ENCODE peak calls at places on chromosomes 5 and 9, in seven cellular contexts. One of them, this sample, is unnamed.

GRCh38 chr9:125521462-125522327 is 185.3 kb downstream of the MAPKAP1 start:
- DNase-seq in H1: no peak
- DNase-seq in SK-N-SH: no peak
- DNase-seq in GM12878: no peak
- DNase-seq in sigmoid colon: no peak
- DNase-seq in psoas muscle: no peak
- DNase-seq in AG04450: peak
- DNase-seq in this sample: no peak

GRCh38 chr9:35001285-35001677 is 11.7 kb downstream of the DNAJB5 start:
- DNase-seq in sigmoid colon: no peak
- DNase-seq in H1: no peak
- DNase-seq in AG04450: no peak
- DNase-seq in psoas muscle: no peak
- DNase-seq in GM12878: no peak
- DNase-seq in SK-N-SH: no peak
- DNase-seq in this sample: no peak

GRCh38 chr5:32326216-32326772 is 13.6 kb upstream of the MTMR12 start:
- DNase-seq in sigmoid colon: no peak
- DNase-seq in H1: no peak
- DNase-seq in psoas muscle: no peak
- DNase-seq in SK-N-SH: no peak
- DNase-seq in AG04450: no peak
- DNase-seq in GM12878: no peak
- DNase-seq in this sample: no peak

GRCh38 chr5:164115420-164115819 is 610.0 kb downstream of the MAT2B start:
- DNase-seq in H1: no peak
- DNase-seq in SK-N-SH: no peak
- DNase-seq in GM12878: no peak
- DNase-seq in sigmoid colon: no peak
- DNase-seq in psoas muscle: no peak
- DNase-seq in AG04450: no peak
- DNase-seq in this sample: no peak

GRCh38 chr9:133685653-133686504 is 49.7 kb downstream of the DBH start:
- DNase-seq in sigmoid colon: no peak
- DNase-seq in AG04450: no peak
- DNase-seq in SK-N-SH: no peak
- DNase-seq in H1: no peak
- DNase-seq in psoas muscle: peak
- DNase-seq in GM12878: no peak
- DNase-seq in this sample: no peak

GRCh38 chr9:3553076-3553765 is 27.4 kb upstream of the RFX3 start:
- DNase-seq in SK-N-SH: no peak
- DNase-seq in H1: no peak
- DNase-seq in psoas muscle: no peak
- DNase-seq in sigmoid colon: no peak
- DNase-seq in GM12878: no peak
- DNase-seq in AG04450: no peak
- DNase-seq in this sample: no peak

GRCh38 chr9:130149654-130150286 is 22.4 kb upstream of the NCS1 start:
- DNase-seq in sigmoid colon: no peak
- DNase-seq in GM12878: no peak
- DNase-seq in SK-N-SH: no peak
- DNase-seq in psoas muscle: no peak
- DNase-seq in H1: no peak
- DNase-seq in AG04450: no peak
- DNase-seq in this sample: no peak

GRCh38 chr5:135944967-135945560 is 9.7 kb downstream of the LECT2 start:
- DNase-seq in psoas muscle: no peak
- DNase-seq in sigmoid colon: peak
- DNase-seq in AG04450: peak
- DNase-seq in GM12878: no peak
- DNase-seq in H1: no peak
- DNase-seq in SK-N-SH: peak
- DNase-seq in this sample: no peak

GRCh38 chr5:50667079-50667652 is 729 bp downstream of the PARP8 start:
- DNase-seq in sigmoid colon: peak
- DNase-seq in H1: peak
- DNase-seq in SK-N-SH: peak
- DNase-seq in GM12878: no peak
- DNase-seq in AG04450: no peak
- DNase-seq in psoas muscle: peak
- DNase-seq in this sample: peak

GRCh38 chr9:75132244-75132643 is 43.9 kb downstream of the OSTF1 start:
- DNase-seq in AG04450: no peak
- DNase-seq in SK-N-SH: no peak
- DNase-seq in psoas muscle: no peak
- DNase-seq in H1: no peak
- DNase-seq in sigmoid colon: no peak
- DNase-seq in GM12878: no peak
- DNase-seq in this sample: no peak

GRCh38 chr9:124696101-124696500 is 75.0 kb downstream of the NR6A1 start:
- DNase-seq in sigmoid colon: no peak
- DNase-seq in psoas muscle: no peak
- DNase-seq in GM12878: no peak
- DNase-seq in H1: no peak
- DNase-seq in SK-N-SH: no peak
- DNase-seq in AG04450: no peak
- DNase-seq in this sample: no peak

GRCh38 chr9:131397100-131397790 is 3.4 kb downstream of the PRRC2B start:
- DNase-seq in sigmoid colon: no peak
- DNase-seq in AG04450: no peak
- DNase-seq in H1: peak
- DNase-seq in SK-N-SH: no peak
- DNase-seq in psoas muscle: no peak
- DNase-seq in GM12878: no peak
- DNase-seq in this sample: no peak

GRCh38 chr9:120267929-120268328 is 312.0 kb downstream of the CDK5RAP2 start:
- DNase-seq in AG04450: no peak
- DNase-seq in psoas muscle: no peak
- DNase-seq in SK-N-SH: no peak
- DNase-seq in GM12878: no peak
- DNase-seq in sigmoid colon: no peak
- DNase-seq in H1: no peak
- DNase-seq in this sample: no peak

GRCh38 chr9:137148242-137148641 is 9.3 kb downstream of the GRIN1 start:
- DNase-seq in psoas muscle: peak
- DNase-seq in SK-N-SH: no peak
- DNase-seq in AG04450: no peak
- DNase-seq in sigmoid colon: no peak
- DNase-seq in GM12878: no peak
- DNase-seq in H1: no peak
- DNase-seq in this sample: no peak

GRCh38 chr5:87340716-87341115 is 72.0 kb downstream of the CCNH start:
- DNase-seq in H1: no peak
- DNase-seq in psoas muscle: no peak
- DNase-seq in sigmoid colon: no peak
- DNase-seq in AG04450: no peak
- DNase-seq in GM12878: peak
- DNase-seq in SK-N-SH: peak
- DNase-seq in this sample: no peak

GRCh38 chr5:1244976-1245375 is 19.8 kb downstream of the SLC6A18 start:
- DNase-seq in H1: peak
- DNase-seq in sigmoid colon: no peak
- DNase-seq in SK-N-SH: peak
- DNase-seq in psoas muscle: no peak
- DNase-seq in GM12878: no peak
- DNase-seq in AG04450: no peak
- DNase-seq in this sample: no peak

GRCh38 chr9:113985968-113986585 is 92.0 kb downstream of the AMBP start:
- DNase-seq in psoas muscle: no peak
- DNase-seq in AG04450: no peak
- DNase-seq in H1: no peak
- DNase-seq in GM12878: no peak
- DNase-seq in sigmoid colon: no peak
- DNase-seq in SK-N-SH: no peak
- DNase-seq in this sample: no peak

GRCh38 chr5:170408189-170408588 is 19.0 kb upstream of the KCNMB1 start:
- DNase-seq in psoas muscle: no peak
- DNase-seq in SK-N-SH: peak
- DNase-seq in GM12878: no peak
- DNase-seq in sigmoid colon: no peak
- DNase-seq in H1: no peak
- DNase-seq in AG04450: no peak
- DNase-seq in this sample: no peak

GRCh38 chr5:115054387-115054951 is 115.2 kb downstream of the TRIM36 start:
- DNase-seq in psoas muscle: no peak
- DNase-seq in AG04450: no peak
- DNase-seq in sigmoid colon: no peak
- DNase-seq in SK-N-SH: no peak
- DNase-seq in H1: no peak
- DNase-seq in GM12878: no peak
- DNase-seq in this sample: no peak

GRCh38 chr5:117999939-118000549 is 988.3 kb downstream of the DTWD2 start:
- DNase-seq in AG04450: no peak
- DNase-seq in GM12878: peak
- DNase-seq in psoas muscle: no peak
- DNase-seq in sigmoid colon: no peak
- DNase-seq in H1: no peak
- DNase-seq in SK-N-SH: no peak
- DNase-seq in this sample: no peak

GRCh38 chr9:130998596-130999264 is 10.2 kb upstream of the LAMC3 start:
- DNase-seq in AG04450: no peak
- DNase-seq in psoas muscle: peak
- DNase-seq in GM12878: no peak
- DNase-seq in H1: no peak
- DNase-seq in sigmoid colon: no peak
- DNase-seq in SK-N-SH: peak
- DNase-seq in this sample: no peak

GRCh38 chr9:93898026-93898425 is 57.1 kb downstream of the BARX1 start:
- DNase-seq in GM12878: no peak
- DNase-seq in H1: no peak
- DNase-seq in sigmoid colon: no peak
- DNase-seq in SK-N-SH: peak
- DNase-seq in AG04450: no peak
- DNase-seq in psoas muscle: no peak
- DNase-seq in this sample: no peak

GRCh38 chr5:147303976-147304375 is 69.2 kb downstream of the STK32A start:
- DNase-seq in sigmoid colon: no peak
- DNase-seq in GM12878: no peak
- DNase-seq in SK-N-SH: no peak
- DNase-seq in AG04450: peak
- DNase-seq in psoas muscle: no peak
- DNase-seq in H1: no peak
- DNase-seq in this sample: no peak
- H3K27ac ChIP-seq in sigmoid colon: no peak
- H3K27ac ChIP-seq in GM12878: no peak
- H3K27ac ChIP-seq in SK-N-SH: peak
- H3K27ac ChIP-seq in AG04450: no peak
- H3K27ac ChIP-seq in psoas muscle: no peak
- H3K27ac ChIP-seq in H1: no peak
- H3K27ac ChIP-seq in this sample: peak

GRCh38 chr5:149470942-149471341 is 80.3 kb downstream of the CSNK1A1 start:
- DNase-seq in sigmoid colon: no peak
- DNase-seq in H1: no peak
- DNase-seq in SK-N-SH: no peak
- DNase-seq in psoas muscle: no peak
- DNase-seq in AG04450: no peak
- DNase-seq in GM12878: no peak
- DNase-seq in this sample: no peak

GRCh38 chr5:149466457-149466972 is 84.7 kb downstream of the CSNK1A1 start:
- DNase-seq in GM12878: no peak
- DNase-seq in SK-N-SH: no peak
- DNase-seq in psoas muscle: peak
- DNase-seq in sigmoid colon: no peak
- DNase-seq in AG04450: no peak
- DNase-seq in H1: no peak
- DNase-seq in this sample: no peak

GRCh38 chr5:149459891-149460290 is 80.8 kb upstream of the IL17B start:
- DNase-seq in SK-N-SH: no peak
- DNase-seq in AG04450: no peak
- DNase-seq in psoas muscle: no peak
- DNase-seq in sigmoid colon: no peak
- DNase-seq in H1: no peak
- DNase-seq in GM12878: no peak
- DNase-seq in this sample: no peak

GRCh38 chr5:149464796-149465489 is 85.9 kb upstream of the IL17B start:
- DNase-seq in GM12878: no peak
- DNase-seq in sigmoid colon: peak
- DNase-seq in SK-N-SH: no peak
- DNase-seq in psoas muscle: peak
- DNase-seq in H1: no peak
- DNase-seq in AG04450: no peak
- DNase-seq in this sample: no peak
- H3K27ac ChIP-seq in GM12878: no peak
- H3K27ac ChIP-seq in sigmoid colon: peak
- H3K27ac ChIP-seq in SK-N-SH: no peak
- H3K27ac ChIP-seq in psoas muscle: peak
- H3K27ac ChIP-seq in H1: no peak
- H3K27ac ChIP-seq in AG04450: peak
- H3K27ac ChIP-seq in this sample: peak

GRCh38 chr5:54669845-54670635 is 152.5 kb downstream of the SNX18 start:
- DNase-seq in AG04450: no peak
- DNase-seq in H1: no peak
- DNase-seq in SK-N-SH: no peak
- DNase-seq in sigmoid colon: no peak
- DNase-seq in GM12878: no peak
- DNase-seq in psoas muscle: no peak
- DNase-seq in this sample: no peak
- H3K27ac ChIP-seq in AG04450: peak
- H3K27ac ChIP-seq in H1: no peak
- H3K27ac ChIP-seq in SK-N-SH: no peak
- H3K27ac ChIP-seq in sigmoid colon: peak
- H3K27ac ChIP-seq in GM12878: no peak
- H3K27ac ChIP-seq in psoas muscle: no peak
- H3K27ac ChIP-seq in this sample: peak

GRCh38 chr5:42641321-42642005 is 115.2 kb upstream of the CCDC152 start:
- DNase-seq in sigmoid colon: no peak
- DNase-seq in H1: no peak
- DNase-seq in AG04450: no peak
- DNase-seq in GM12878: no peak
- DNase-seq in psoas muscle: no peak
- DNase-seq in SK-N-SH: no peak
- DNase-seq in this sample: no peak

GRCh38 chr5:42640835-42641234 is 115.8 kb upstream of the CCDC152 start:
- DNase-seq in H1: no peak
- DNase-seq in SK-N-SH: no peak
- DNase-seq in AG04450: no peak
- DNase-seq in sigmoid colon: no peak
- DNase-seq in GM12878: no peak
- DNase-seq in psoas muscle: no peak
- DNase-seq in this sample: no peak

GRCh38 chr5:42638972-42639371 is 117.6 kb upstream of the CCDC152 start:
- DNase-seq in sigmoid colon: no peak
- DNase-seq in H1: no peak
- DNase-seq in GM12878: no peak
- DNase-seq in AG04450: no peak
- DNase-seq in SK-N-SH: no peak
- DNase-seq in psoas muscle: no peak
- DNase-seq in this sample: no peak

GRCh38 chr5:42645138-42645537 is 111.5 kb upstream of the CCDC152 start:
- DNase-seq in sigmoid colon: no peak
- DNase-seq in psoas muscle: no peak
- DNase-seq in SK-N-SH: no peak
- DNase-seq in AG04450: no peak
- DNase-seq in GM12878: no peak
- DNase-seq in H1: no peak
- DNase-seq in this sample: no peak

DNA sequence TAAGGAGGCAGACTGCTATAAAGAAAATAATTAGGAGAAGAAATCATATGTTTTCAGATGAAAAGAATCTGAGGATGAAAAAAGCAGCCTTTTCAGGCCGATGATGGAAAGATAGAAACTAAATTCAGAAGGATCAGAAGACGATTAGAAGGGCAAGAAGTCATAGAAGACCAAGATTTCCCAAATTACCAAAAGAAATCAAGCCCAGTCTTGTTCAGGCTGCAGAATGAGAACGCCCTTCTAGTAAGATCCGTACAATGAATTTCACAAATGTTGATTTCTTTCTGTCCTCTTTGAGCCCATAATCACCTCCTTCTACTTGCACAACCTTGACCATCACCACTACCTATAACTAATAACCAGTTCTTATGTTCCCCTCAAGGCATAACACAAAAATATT is 114.6 kb upstream of the CCDC152 start:
- DNase-seq in H1: no peak
- DNase-seq in psoas muscle: no peak
- DNase-seq in AG04450: no peak
- DNase-seq in GM12878: no peak
- DNase-seq in SK-N-SH: no peak
- DNase-seq in sigmoid colon: no peak
- DNase-seq in this sample: no peak
- H3K27ac ChIP-seq in H1: no peak
- H3K27ac ChIP-seq in psoas muscle: no peak
- H3K27ac ChIP-seq in AG04450: no peak
- H3K27ac ChIP-seq in GM12878: no peak
- H3K27ac ChIP-seq in SK-N-SH: no peak
- H3K27ac ChIP-seq in sigmoid colon: no peak
- H3K27ac ChIP-seq in this sample: no peak

This sample was measured in ascending aorta.